ENCODE peak calls at places on chromosomes 12 and 14, in five cellular contexts. Y is endothelial cell, V is GM19239, D is lower lobe of right lung, B is smooth muscle cell of the brain vasculature. M is an unnamed sample.

GRCh38 chr12:69570545-69571399 is 14.5 kb upstream of the CCT2 start:
- DNase-seq in D (no peak), Y (peak; percentile 59), B (no peak), V (peak; percentile 10), M (no peak)

GRCh38 chr12:42893802-42894201 is 304.3 kb upstream of the PRICKLE1 start:
- DNase-seq in Y (no peak), D (no peak), V (no peak), B (no peak), M (no peak)

GRCh38 chr12:18552829-18553228 is 185.0 kb downstream of the PLCZ1 start:
- DNase-seq in D (no peak), V (no peak), Y (no peak), B (no peak), M (no peak)

GRCh38 chr14:78399316-78399889 is 229.2 kb downstream of the NRXN3 start:
- DNase-seq in D (no peak), V (no peak), B (no peak), Y (peak; percentile 61), M (no peak)

GRCh38 chr12:101670007-101670671 is 27.3 kb upstream of the CHPT1 start:
- DNase-seq in D (no peak), Y (peak; percentile 42), V (no peak), B (no peak), M (no peak)

GRCh38 chr14:95666450-95666849 is 19.8 kb upstream of the TCL1B start:
- DNase-seq in Y (no peak), B (no peak), D (no peak), V (no peak), M (no peak)

GRCh38 chr14:33477752-33478151 is 473.1 kb downstream of the EGLN3 start:
- DNase-seq in V (no peak), D (no peak), Y (no peak), B (no peak), M (no peak)

GRCh38 chr12:78167510-78167909 is 336.8 kb downstream of the NAV3 start:
- DNase-seq in D (no peak), Y (no peak), B (no peak), V (no peak), M (no peak)

GRCh38 chr14:39268393-39268792 is 34.7 kb downstream of the MIA2 start:
- DNase-seq in B (no peak), Y (no peak), V (no peak), D (no peak), M (no peak)

GRCh38 chr12:14975451-14975850 is 2.6 kb downstream of the PDE6H start:
- DNase-seq in Y (no peak), B (no peak), D (no peak), V (no peak), M (no peak)

GRCh38 chr12:124466200-124467128 is 100.9 kb downstream of the NCOR2 start:
- DNase-seq in D (peak; percentile 74), V (peak; percentile 89), B (no peak), Y (no peak), M (peak; percentile 90)

GRCh38 chr12:127431177-127431576 is 835.8 kb upstream of the TMEM132C start:
- DNase-seq in B (no peak), D (no peak), V (no peak), Y (no peak), M (no peak)

GRCh38 chr12:104707794-104708558 is 250.1 kb downstream of the SLC41A2 start:
- DNase-seq in D (no peak), V (no peak), B (no peak), Y (no peak), M (no peak)

GRCh38 chr12:122116707-122117535 is 38.4 kb downstream of the MLXIP start:
- DNase-seq in D (peak; percentile 39), B (no peak), V (no peak), Y (no peak), M (peak; percentile 66)

GRCh38 chr12:38156497-38157245 is 159.9 kb upstream of the ALG10B start:
- DNase-seq in D (no peak), V (no peak), Y (no peak), B (no peak), M (no peak)

GRCh38 chr14:103317251-103317650 is 16.8 kb upstream of the EIF5 start:
- DNase-seq in B (no peak), D (no peak), V (no peak), Y (no peak), M (peak; percentile 26)

GRCh38 chr12:110006115-110006514 is 6.9 kb downstream of the ANKRD13A start:
- DNase-seq in V (no peak), D (no peak), B (no peak), Y (no peak), M (no peak)

GRCh38 chr12:28870839-28871440 is 278.1 kb upstream of the FAR2 start:
- DNase-seq in B (no peak), Y (no peak), V (no peak), D (no peak), M (no peak)

GRCh38 chr12:80472912-80473500 is 29.0 kb downstream of the PTPRQ start:
- DNase-seq in B (peak; percentile 28), Y (no peak), V (no peak), D (peak; percentile 19), M (no peak)

GRCh38 chr12:92030618-92031017 is 115.0 kb downstream of the BTG1 start:
- DNase-seq in D (no peak), B (no peak), V (no peak), Y (no peak), M (no peak)

GRCh38 chr12:26017484-26018211 is 59.2 kb downstream of the RASSF8 start:
- DNase-seq in Y (peak; percentile 52), B (no peak), D (no peak), V (no peak), M (no peak)

GRCh38 chr12:120687570-120688289 is 781 bp downstream of the MLEC start:
- DNase-seq in Y (peak; percentile 23), V (no peak), D (peak; percentile 59), B (no peak), M (no peak)

GRCh38 chr12:29782285-29782820 is 1.4 kb downstream of the TMTC1 start:
- DNase-seq in Y (no peak), B (no peak), D (no peak), V (no peak), M (no peak)

GRCh38 chr12:14273911-14274306 is 91.6 kb upstream of the ATF7IP start:
- DNase-seq in V (no peak), Y (no peak), D (no peak), B (no peak), M (no peak)

GRCh38 chr12:121214855-121215745 is 5.2 kb downstream of the P2RX4 start:
- DNase-seq in V (no peak), D (no peak), Y (no peak), B (no peak), M (no peak)